ENCODE peak calls at places on chromosomes 3 and 15, in ten cellular contexts. H, O, E, Z, S, W, A, K, D and Q are unnamed samples.

GRCh38 chr3:183775781-183776180 is 49.6 kb downstream of the MAP6D1 start:
- DNase-seq in H (no peak), O (no peak), E (peak), Z (no peak), S (no peak), W (no peak), A (no peak), K (peak), D (no peak), Q (no peak)

GRCh38 chr3:137998121-137998520 is 11.8 kb upstream of the CLDN18 start:
- DNase-seq in H (no peak), O (no peak), E (no peak), Z (no peak), S (no peak), W (peak), A (no peak), K (no peak), D (no peak), Q (no peak)

GRCh38 chr3:131973731-131974130 is 61.1 kb downstream of the CPNE4 start:
- DNase-seq in H (no peak), O (no peak), E (no peak), Z (peak), S (no peak), W (no peak), A (no peak), K (peak), D (no peak), Q (no peak)

GRCh38 chr3:7927864-7928263 is 573.8 kb upstream of the LMCD1 start:
- DNase-seq in H (no peak), O (no peak), E (no peak), Z (no peak), S (no peak), W (no peak), A (no peak), K (no peak), D (no peak), Q (no peak)

GRCh38 chr3:37074178-37074577 is 80.9 kb downstream of the MLH1 start:
- DNase-seq in H (peak), O (peak), E (no peak), Z (peak), S (no peak), W (peak), A (no peak), K (peak), D (no peak), Q (peak)

GRCh38 chr15:38069001-38069400 is 134.6 kb downstream of the TMCO5A start:
- DNase-seq in H (peak), O (no peak), E (no peak), Z (peak), S (no peak), W (peak), A (no peak), K (peak), D (no peak), Q (peak)

GRCh38 chr15:47439146-47439869 is 278.0 kb upstream of the SEMA6D start:
- DNase-seq in H (no peak), O (no peak), E (no peak), Z (no peak), S (no peak), W (peak), A (no peak), K (no peak), D (no peak), Q (no peak)

GRCh38 chr3:66485291-66485968 is 15.4 kb downstream of the LRIG1 start:
- DNase-seq in H (peak), O (peak), E (peak), Z (peak), S (no peak), W (peak), A (no peak), K (peak), D (peak), Q (no peak)

GRCh38 chr3:191070201-191070600 is 128.8 kb upstream of the OSTN start:
- DNase-seq in H (peak), O (peak), E (no peak), Z (peak), S (no peak), W (peak), A (no peak), K (peak), D (no peak), Q (peak)

GRCh38 chr3:177358968-177359600 is 161.8 kb upstream of the TBL1XR1 start:
- DNase-seq in H (peak), O (no peak), E (peak), Z (peak), S (no peak), W (peak), A (peak), K (no peak), D (no peak), Q (no peak)

GRCh38 chr15:64681424-64682024 is 93.9 kb downstream of the RBPMS2 start:
- DNase-seq in H (peak), O (no peak), E (no peak), Z (peak), S (no peak), W (peak), A (no peak), K (peak), D (no peak), Q (no peak)

GRCh38 chr3:115660646-115661442 is 37.5 kb downstream of the GAP43 start:
- DNase-seq in H (no peak), O (peak), E (no peak), Z (no peak), S (no peak), W (no peak), A (no peak), K (no peak), D (no peak), Q (no peak)

GRCh38 chr3:23611737-23612295 is 193.9 kb upstream of the UBE2E1 start:
- DNase-seq in H (peak), O (peak), E (peak), Z (peak), S (peak), W (peak), A (peak), K (peak), D (peak), Q (peak)

GRCh38 chr15:70650567-70650966 is 112.8 kb downstream of the UACA start:
- DNase-seq in H (no peak), O (no peak), E (no peak), Z (no peak), S (no peak), W (peak), A (no peak), K (no peak), D (no peak), Q (no peak)

GRCh38 chr3:169894110-169894509 is 17.3 kb upstream of the SAMD7 start:
- DNase-seq in H (no peak), O (no peak), E (no peak), Z (no peak), S (no peak), W (no peak), A (no peak), K (no peak), D (no peak), Q (no peak)

GRCh38 chr3:191397771-191398170 is 63.2 kb upstream of the PYDC2 start:
- DNase-seq in H (no peak), O (no peak), E (no peak), Z (peak), S (no peak), W (no peak), A (no peak), K (no peak), D (no peak), Q (peak)

GRCh38 chr3:128335621-128336296 is 130.9 kb downstream of the DNAJB8 start:
- DNase-seq in H (no peak), O (no peak), E (no peak), Z (no peak), S (no peak), W (peak), A (peak), K (no peak), D (no peak), Q (no peak)

GRCh38 chr3:78887029-78887428 is 880.8 kb downstream of the ROBO1 start:
- DNase-seq in H (no peak), O (no peak), E (no peak), Z (peak), S (no peak), W (peak), A (no peak), K (peak), D (no peak), Q (no peak)

GRCh38 chr15:78265752-78266224 is 1.4 kb downstream of the DNAJA4 start:
- DNase-seq in H (no peak), O (peak), E (no peak), Z (peak), S (no peak), W (peak), A (no peak), K (peak), D (peak), Q (no peak)

GRCh38 chr3:38353151-38353550 is 6.6 kb downstream of the XYLB start:
- DNase-seq in H (no peak), O (no peak), E (no peak), Z (peak), S (no peak), W (no peak), A (no peak), K (peak), D (no peak), Q (no peak)

GRCh38 chr3:5123937-5124336 is 1.8 kb downstream of the ARL8B start:
- DNase-seq in H (no peak), O (no peak), E (no peak), Z (no peak), S (no peak), W (no peak), A (no peak), K (no peak), D (no peak), Q (no peak)

GRCh38 chr3:5122741-5123706 is 932 bp downstream of the ARL8B start:
- DNase-seq in H (peak), O (no peak), E (peak), Z (peak), S (no peak), W (peak), A (peak), K (peak), D (no peak), Q (peak)

GRCh38 chr3:5128861-5129260 is 6.8 kb downstream of the ARL8B start:
- DNase-seq in H (no peak), O (no peak), E (no peak), Z (no peak), S (no peak), W (no peak), A (no peak), K (no peak), D (no peak), Q (no peak)

GRCh38 chr3:5122030-5122740 is at the start of gene ARL8B:
- DNase-seq in H (peak), O (peak), E (peak), Z (peak), S (peak), W (peak), A (peak), K (peak), D (peak), Q (peak)

DNA sequence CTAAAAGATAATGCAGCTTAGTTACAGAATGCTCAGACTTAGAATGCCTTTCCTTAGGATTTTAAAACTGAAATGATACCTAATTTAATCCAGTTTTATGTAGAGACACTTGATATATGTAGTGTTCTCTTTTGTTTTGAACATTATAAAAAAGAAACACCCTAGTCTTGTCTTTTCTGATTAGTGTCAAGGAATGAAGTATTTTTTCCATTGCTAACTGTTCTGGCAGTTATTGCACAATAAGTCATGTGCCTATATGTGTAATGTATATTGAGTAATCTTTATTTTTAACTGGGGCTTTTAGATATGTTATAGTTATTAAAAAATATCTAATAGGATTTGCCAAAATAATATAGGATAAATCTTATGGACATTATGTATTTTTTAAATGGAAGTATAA is 4.5 kb downstream of the ARL8B start:
- DNase-seq in H (no peak), O (no peak), E (no peak), Z (peak), S (no peak), W (peak), A (no peak), K (peak), D (no peak), Q (no peak)
- H3K4me3 ChIP-seq in H (no peak), O (no peak), E (no peak), Z (peak), S (no peak), W (no peak), A (no peak), K (no peak), D (peak), Q (no peak)

DNA sequence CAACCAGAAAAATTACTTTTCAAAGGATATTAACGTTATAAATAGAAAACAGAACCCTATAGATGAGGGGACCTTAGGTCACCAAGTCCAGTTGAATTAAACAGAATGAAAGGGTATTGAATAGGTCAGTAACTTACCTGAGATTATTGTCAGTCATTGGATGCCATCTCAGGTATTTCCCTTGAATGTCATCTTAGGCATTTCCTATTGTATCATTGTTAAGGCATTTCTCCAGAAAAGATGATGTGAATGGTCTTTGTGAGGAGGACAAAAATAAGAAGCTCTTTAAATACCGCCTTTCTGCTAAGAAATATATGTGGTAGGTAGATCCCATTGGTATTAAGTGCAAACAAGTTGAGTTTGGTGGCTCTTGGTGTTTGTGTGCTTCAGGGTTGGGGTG is 55.6 kb downstream of the CHD2 start:
- DNase-seq in H (no peak), O (no peak), E (no peak), Z (no peak), S (no peak), W (no peak), A (no peak), K (no peak), D (no peak), Q (no peak)
- H3K4me3 ChIP-seq in H (no peak), O (no peak), E (no peak), Z (no peak), S (no peak), W (no peak), A (no peak), K (no peak), D (no peak), Q (no peak)

GRCh38 chr15:89330119-89330518 is 4.5 kb downstream of the POLG start:
- DNase-seq in H (no peak), O (no peak), E (no peak), Z (no peak), S (no peak), W (no peak), A (no peak), K (no peak), D (no peak), Q (no peak)

GRCh38 chr15:89333011-89333860 is 1.4 kb downstream of the POLG start:
- DNase-seq in H (no peak), O (no peak), E (peak), Z (no peak), S (no peak), W (no peak), A (no peak), K (no peak), D (no peak), Q (no peak)

GRCh38 chr15:89332446-89332845 is 2.2 kb downstream of the POLG start:
- DNase-seq in H (no peak), O (no peak), E (no peak), Z (peak), S (no peak), W (no peak), A (no peak), K (peak), D (no peak), Q (no peak)

GRCh38 chr15:89329329-89330084 is 5.1 kb downstream of the POLG start:
- DNase-seq in H (no peak), O (no peak), E (no peak), Z (no peak), S (no peak), W (no peak), A (no peak), K (peak), D (no peak), Q (no peak)

GRCh38 chr15:89330881-89331595 is 3.6 kb downstream of the POLG start:
- DNase-seq in H (no peak), O (no peak), E (no peak), Z (no peak), S (no peak), W (no peak), A (no peak), K (no peak), D (no peak), Q (no peak)
- H3K4me3 ChIP-seq in H (no peak), O (no peak), E (no peak), Z (no peak), S (no peak), W (no peak), A (no peak), K (no peak), D (peak), Q (no peak)

GRCh38 chr3:58473275-58473674 is 18.6 kb upstream of the KCTD6 start:
- DNase-seq in H (no peak), O (no peak), E (no peak), Z (no peak), S (no peak), W (no peak), A (no peak), K (no peak), D (no peak), Q (no peak)

GRCh38 chr3:58474348-58474911 is 17.5 kb upstream of the KCTD6 start:
- DNase-seq in H (no peak), O (no peak), E (no peak), Z (no peak), S (no peak), W (no peak), A (no peak), K (no peak), D (no peak), Q (no peak)

GRCh38 chr3:58471025-58471887 is 20.6 kb upstream of the KCTD6 start:
- DNase-seq in H (peak), O (peak), E (no peak), Z (peak), S (no peak), W (peak), A (no peak), K (peak), D (no peak), Q (peak)

GRCh38 chr3:58470363-58471024 is 21.4 kb upstream of the KCTD6 start:
- DNase-seq in H (no peak), O (no peak), E (no peak), Z (no peak), S (no peak), W (no peak), A (no peak), K (no peak), D (no peak), Q (no peak)

GRCh38 chr3:58474967-58475578 is 16.8 kb upstream of the KCTD6 start:
- DNase-seq in H (no peak), O (no peak), E (no peak), Z (no peak), S (no peak), W (no peak), A (no peak), K (no peak), D (no peak), Q (no peak)
- H3K4me3 ChIP-seq in H (no peak), O (no peak), E (no peak), Z (no peak), S (no peak), W (no peak), A (no peak), K (no peak), D (no peak), Q (no peak)

GRCh38 chr15:73940061-73940981 is 14.1 kb downstream of the LOXL1 start:
- DNase-seq in H (peak), O (no peak), E (no peak), Z (no peak), S (no peak), W (no peak), A (peak), K (peak), D (no peak), Q (no peak)

GRCh38 chr15:73941449-73941848 is 15.2 kb downstream of the LOXL1 start:
- DNase-seq in H (no peak), O (no peak), E (no peak), Z (no peak), S (no peak), W (no peak), A (peak), K (no peak), D (no peak), Q (no peak)

GRCh38 chr15:73941871-73942635 is 15.8 kb downstream of the LOXL1 start:
- DNase-seq in H (peak), O (no peak), E (no peak), Z (peak), S (no peak), W (no peak), A (peak), K (no peak), D (no peak), Q (no peak)

GRCh38 chr15:73942751-73943270 is 16.5 kb downstream of the LOXL1 start:
- DNase-seq in H (no peak), O (no peak), E (no peak), Z (no peak), S (no peak), W (no peak), A (peak), K (no peak), D (no peak), Q (no peak)

DNA sequence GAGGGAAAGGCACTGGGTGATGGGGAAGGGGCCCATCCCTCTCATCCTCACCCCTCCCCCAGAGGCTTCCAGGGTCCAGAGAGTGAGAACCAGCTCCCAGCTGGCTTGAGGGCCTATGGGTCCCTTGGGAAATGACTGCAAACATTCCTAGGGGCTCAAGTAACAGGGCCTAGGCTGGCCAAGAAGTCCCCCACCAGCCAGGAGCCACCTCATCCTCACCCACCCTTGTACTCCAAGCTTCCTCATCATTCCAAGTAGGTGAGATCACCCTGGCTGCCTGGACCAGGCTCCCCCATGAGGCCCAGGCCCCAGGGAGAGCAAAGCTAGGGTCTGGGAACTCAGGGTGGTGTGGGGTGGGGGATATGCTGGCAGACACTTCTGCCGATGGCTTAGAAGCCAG is 14.8 kb downstream of the LOXL1 start:
- DNase-seq in H (peak), O (peak), E (no peak), Z (peak), S (no peak), W (peak), A (peak), K (peak), D (peak), Q (peak)
- H3K4me3 ChIP-seq in H (no peak), O (no peak), E (no peak), Z (no peak), S (no peak), W (no peak), A (no peak), K (peak), D (peak), Q (no peak)

DNA sequence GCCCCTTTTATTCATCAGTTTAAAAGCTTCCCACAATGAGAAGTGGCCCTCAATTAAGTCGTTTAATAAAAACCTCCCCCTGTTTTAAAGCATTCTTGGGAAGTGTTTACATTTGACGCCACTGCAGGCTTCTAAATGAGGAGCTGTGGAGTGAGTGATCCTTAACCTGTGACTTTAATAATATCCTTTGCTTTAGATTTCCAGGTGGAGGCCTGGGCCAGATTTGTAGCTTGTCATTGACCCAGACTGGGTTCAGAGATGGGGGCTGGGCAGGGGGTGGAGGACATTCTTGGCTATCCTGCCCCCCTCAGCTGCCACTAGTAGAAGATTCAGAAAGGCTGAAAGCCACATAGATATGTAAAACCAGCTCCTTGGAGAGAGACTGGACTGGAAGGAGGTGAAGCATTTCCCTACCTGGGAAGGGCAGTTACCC is 11.4 kb downstream of the CGNL1 start:
- DNase-seq in H (no peak), O (no peak), E (no peak), Z (no peak), S (no peak), W (no peak), A (no peak), K (no peak), D (no peak), Q (no peak)
- H3K4me3 ChIP-seq in H (no peak), O (no peak), E (no peak), Z (no peak), S (no peak), W (no peak), A (no peak), K (no peak), D (no peak), Q (no peak)

GRCh38 chr15:48493763-48494225 is 151.7 kb downstream of the FBN1 start:
- DNase-seq in H (no peak), O (no peak), E (no peak), Z (no peak), S (no peak), W (no peak), A (no peak), K (no peak), D (no peak), Q (no peak)
- H3K4me3 ChIP-seq in H (no peak), O (no peak), E (no peak), Z (peak), S (no peak), W (no peak), A (no peak), K (no peak), D (no peak), Q (no peak)